ENCODE peak calls at places on chromosomes 16 and 17, in six cellular contexts. V is neural progenitor cell, R is HCT116, H is PC-3, I is OCI-LY7, Z is GM23248. A is an unnamed sample.

GRCh38 chr16:23832882-23833281 is 2.9 kb upstream of the PRKCB start:
- DNase-seq in V (no peak), R (no peak), H (no peak), I (no peak), Z (no peak), A (no peak)

GRCh38 chr16:55703003-55704001 is 47.5 kb downstream of the SLC6A2 start:
- DNase-seq in V (peak), R (peak), H (peak), I (peak), Z (peak), A (peak)

GRCh38 chr17:47728214-47728877 is 4.7 kb upstream of the TBX21 start:
- DNase-seq in V (no peak), R (no peak), H (no peak), I (no peak), Z (no peak), A (no peak)

GRCh38 chr16:77307764-77308561 is 108.8 kb downstream of the SYCE1L start:
- DNase-seq in V (no peak), R (no peak), H (peak), I (no peak), Z (peak), A (peak)

GRCh38 chr17:82433560-82434215 is 15.3 kb upstream of the OGFOD3 start:
- DNase-seq in V (no peak), R (no peak), H (no peak), I (no peak), Z (no peak), A (no peak)

GRCh38 chr16:966505-966904 is 4.3 kb downstream of the LMF1 start:
- DNase-seq in V (no peak), R (no peak), H (no peak), I (no peak), Z (no peak), A (no peak)

GRCh38 chr16:920722-921121 is 50.1 kb downstream of the LMF1 start:
- DNase-seq in V (peak), R (no peak), H (no peak), I (no peak), Z (peak), A (no peak)

GRCh38 chr17:50258647-50259483 is 15.4 kb upstream of the TMEM92 start:
- DNase-seq in V (no peak), R (no peak), H (no peak), I (no peak), Z (peak), A (peak)

GRCh38 chr16:2769100-2769529 is 8.0 kb downstream of the ELOB start:
- DNase-seq in V (no peak), R (no peak), H (no peak), I (no peak), Z (no peak), A (no peak)

GRCh38 chr16:2768403-2769089 is 8.5 kb downstream of the ELOB start:
- DNase-seq in V (no peak), R (no peak), H (no peak), I (no peak), Z (no peak), A (no peak)

GRCh38 chr16:2770781-2771111 is 6.3 kb downstream of the ELOB start:
- DNase-seq in V (no peak), R (no peak), H (no peak), I (no peak), Z (no peak), A (no peak)

GRCh38 chr16:2770057-2770780 is 6.9 kb downstream of the ELOB start:
- DNase-seq in V (no peak), R (no peak), H (no peak), I (no peak), Z (no peak), A (no peak)

GRCh38 chr16:2769675-2770056 is 7.4 kb downstream of the ELOB start:
- DNase-seq in V (no peak), R (no peak), H (no peak), I (no peak), Z (peak), A (no peak)
- TF ChIP-seq EZH2phosphoT487 in V (no peak), R (no peak), H (no peak), I (no peak), Z (no peak), A (no peak)

DNA sequence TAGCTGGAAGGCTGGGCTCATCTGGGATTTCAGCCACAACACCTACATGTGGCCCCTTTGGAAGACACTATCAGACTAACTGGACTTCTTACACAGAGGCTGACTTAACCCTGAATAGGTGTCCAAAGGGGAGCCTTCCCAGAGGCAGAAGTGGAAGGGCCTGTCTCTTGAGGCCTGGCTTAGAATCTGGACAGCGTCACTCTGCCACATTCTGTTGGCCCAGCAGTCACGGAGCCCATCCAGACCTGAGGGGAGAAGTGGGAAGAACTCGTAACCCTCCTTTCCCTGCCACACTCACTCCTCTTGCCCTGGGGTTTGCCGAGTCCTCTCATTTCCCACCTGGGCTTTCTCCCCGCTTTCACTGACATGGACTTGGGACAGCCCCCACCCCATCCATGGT is 170.5 kb downstream of the C16orf95 start:
- DNase-seq in V (no peak), R (no peak), H (no peak), I (no peak), Z (no peak), A (no peak)
- TF ChIP-seq EZH2phosphoT487 in V (no peak), R (no peak), H (no peak), I (no peak), Z (no peak), A (no peak)

GRCh38 chr17:76736349-76737081 is 616 bp downstream of the SRSF2 start:
- DNase-seq in V (peak), R (no peak), H (no peak), I (peak), Z (peak), A (peak)

GRCh38 chr17:76738468-76738850 is 540 bp downstream of the MFSD11 start:
- DNase-seq in V (no peak), R (no peak), H (peak), I (peak), Z (peak), A (no peak)

GRCh38 chr17:76735586-76736348 is 1.4 kb downstream of the SRSF2 start:
- DNase-seq in V (no peak), R (no peak), H (no peak), I (peak), Z (peak), A (no peak)

GRCh38 chr17:76737082-76737675 is at the start of gene SRSF2:
- DNase-seq in V (peak), R (peak), H (peak), I (peak), Z (peak), A (peak)

DNA sequence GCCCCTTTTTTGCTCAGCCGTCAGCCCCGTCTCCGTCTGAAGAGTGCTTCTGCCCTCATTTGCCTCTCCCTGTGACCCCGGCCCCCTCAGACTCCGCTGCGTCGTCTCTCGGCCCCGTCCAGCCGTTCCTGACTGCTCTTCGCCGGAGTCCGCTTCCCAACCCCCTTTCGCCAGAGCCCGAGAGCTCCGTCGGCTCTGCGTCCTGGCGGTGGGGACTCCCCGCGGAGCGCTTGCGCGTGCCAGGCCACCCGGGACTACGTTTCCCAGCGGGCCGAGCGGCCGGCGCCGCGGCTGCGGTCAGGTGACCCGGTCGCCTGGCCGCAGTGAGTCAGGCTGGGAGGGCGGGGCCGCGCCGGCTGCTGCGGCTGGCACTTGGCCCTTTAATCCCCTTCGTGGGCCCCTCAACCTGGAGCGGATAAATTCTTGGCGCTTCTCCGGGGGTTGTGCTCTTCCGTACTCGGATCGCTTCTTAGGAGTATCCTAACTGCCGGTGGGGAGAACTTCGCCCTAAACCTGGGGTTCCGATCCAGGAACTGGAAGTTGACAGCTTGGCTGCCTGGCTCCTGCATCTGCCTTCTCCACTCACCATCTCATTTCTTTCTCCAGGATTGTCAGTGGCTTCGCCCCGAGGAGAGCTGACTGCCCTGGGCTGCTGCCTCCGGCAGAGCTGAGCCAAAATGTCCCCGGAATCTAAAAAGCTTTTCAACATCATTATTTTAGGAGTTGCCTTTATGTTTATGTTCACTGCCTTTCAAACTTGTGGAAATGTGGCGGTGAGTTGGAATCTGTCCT is at the start of gene MFSD11:
- DNase-seq in V (peak), R (peak), H (peak), I (peak), Z (peak), A (peak)
- TF ChIP-seq EZH2phosphoT487 in V (no peak), R (no peak), H (no peak), I (no peak), Z (no peak), A (no peak)

GRCh38 chr17:31522284-31522931 is 130.9 kb downstream of the RAB11FIP4 start:
- DNase-seq in V (no peak), R (no peak), H (no peak), I (no peak), Z (no peak), A (no peak)
- TF ChIP-seq EZH2phosphoT487 in V (no peak), R (no peak), H (no peak), I (no peak), Z (no peak), A (no peak)

DNA sequence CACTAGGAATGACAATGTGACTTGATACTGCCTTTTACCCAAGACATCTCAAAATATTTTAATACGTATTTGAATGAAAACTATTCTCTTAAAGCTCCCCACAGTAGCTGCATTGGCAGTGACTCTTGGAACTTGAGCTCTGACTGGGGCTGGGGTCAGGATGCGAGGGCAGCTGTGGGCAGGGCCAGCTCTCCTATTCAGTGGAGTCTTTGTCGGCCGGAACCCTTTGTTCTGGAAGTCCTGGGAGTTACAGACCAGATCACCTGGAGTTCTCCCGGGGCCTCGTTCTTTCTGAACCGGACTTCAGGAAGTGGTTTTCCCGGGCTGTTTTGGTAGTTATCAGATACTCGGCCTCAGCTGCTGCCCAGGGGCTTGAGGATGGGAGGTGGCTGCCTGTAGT is 84.9 kb downstream of the NPIPB11 start:
- DNase-seq in V (peak), R (no peak), H (no peak), I (no peak), Z (no peak), A (no peak)
- TF ChIP-seq EZH2phosphoT487 in V (no peak), R (no peak), H (no peak), I (no peak), Z (no peak), A (no peak)

GRCh38 chr17:39919087-39919683 is 750 bp upstream of the GSDMB start:
- DNase-seq in V (no peak), R (no peak), H (no peak), I (no peak), Z (no peak), A (no peak)
- TF ChIP-seq EZH2phosphoT487 in V (no peak), R (no peak), H (no peak), I (no peak), Z (no peak), A (no peak)